ENCODE peak calls at places on chromosomes 13 and 19, in ten cellular contexts. P is CD8-positive, alpha-beta memory T cell; F is heart right ventricle; W is lung; E is endothelial cell of umbilical vein; Q is thoracic aorta; B is neural progenitor cell; V is CD4-positive, alpha-beta memory T cell; C is BJ; T is ascending aorta. R is an unnamed sample. For H3K36me3 and H3K27me3, the result is how much of the 10 kb centered on the place peaks cover.

GRCh38 chr13:95164830-95165229 is 136.4 kb downstream of the ABCC4 start:
- DNase-seq in P (no peak), F (no peak), W (no peak), E (no peak), Q (no peak), B (no peak), V (no peak), C (no peak), T (no peak), R (no peak)

GRCh38 chr19:3365447-3366103 is 808 bp upstream of the NFIC start:
- DNase-seq in P (no peak), F (peak), W (no peak), E (no peak), Q (no peak), B (no peak), V (no peak), C (no peak), T (peak), R (peak)

GRCh38 chr13:98584668-98585397 is 7.9 kb upstream of the STK24 start:
- DNase-seq in P (no peak), F (no peak), W (no peak), E (no peak), Q (no peak), B (no peak), V (no peak), C (no peak), T (no peak), R (no peak)

GRCh38 chr13:77511552-77511951 is 24.0 kb upstream of the SCEL start:
- DNase-seq in P (no peak), F (no peak), W (no peak), E (peak), Q (no peak), B (no peak), V (no peak), C (no peak), T (no peak), R (no peak)

GRCh38 chr19:48415869-48416268 is 22.4 kb downstream of the GRIN2D start:
- DNase-seq in P (no peak), F (no peak), W (no peak), E (no peak), Q (no peak), B (no peak), V (no peak), C (no peak), T (no peak), R (no peak)

GRCh38 chr19:39351537-39352037 is 9.4 kb downstream of the SAMD4B start:
- DNase-seq in P (no peak), F (no peak), W (no peak), E (no peak), Q (no peak), B (no peak), V (no peak), C (no peak), T (no peak), R (no peak)

GRCh38 chr19:17049711-17050280 is 23.2 kb upstream of the CPAMD8 start:
- DNase-seq in P (no peak), F (no peak), W (no peak), E (peak), Q (no peak), B (no peak), V (no peak), C (no peak), T (no peak), R (no peak)

GRCh38 chr13:78881054-78881453 is 222.1 kb upstream of the OBI1 start:
- DNase-seq in P (no peak), F (no peak), W (no peak), E (no peak), Q (no peak), B (no peak), V (no peak), C (no peak), T (no peak), R (no peak)

GRCh38 chr13:21762512-21762911 is 91.6 kb downstream of the FGF9 start:
- DNase-seq in P (no peak), F (no peak), W (no peak), E (no peak), Q (no peak), B (no peak), V (no peak), C (no peak), T (no peak), R (no peak)

GRCh38 chr19:38845374-38846024 is 4.3 kb downstream of the HNRNPL start:
- DNase-seq in P (no peak), F (no peak), W (no peak), E (no peak), Q (no peak), B (no peak), V (no peak), C (no peak), T (no peak), R (no peak)

GRCh38 chr19:35975608-35976214 is 19.3 kb upstream of the SDHAF1 start:
- DNase-seq in P (no peak), F (no peak), W (no peak), E (peak), Q (no peak), B (peak), V (no peak), C (no peak), T (no peak), R (no peak)

GRCh38 chr13:35057858-35058257 is 115.8 kb downstream of the NBEA start:
- DNase-seq in P (no peak), F (no peak), W (no peak), E (no peak), Q (no peak), B (no peak), V (no peak), C (no peak), T (no peak), R (no peak)

GRCh38 chr19:55056827-55057226 is 6.1 kb downstream of the RDH13 start:
- DNase-seq in P (no peak), F (no peak), W (no peak), E (no peak), Q (no peak), B (no peak), V (no peak), C (no peak), T (no peak), R (no peak)

GRCh38 chr13:43285891-43286602 is 262.7 kb downstream of the DNAJC15 start:
- DNase-seq in P (no peak), F (no peak), W (no peak), E (no peak), Q (no peak), B (peak), V (no peak), C (no peak), T (no peak), R (no peak)

GRCh38 chr13:26544707-26545106 is 12.8 kb upstream of the WASF3 start:
- DNase-seq in P (no peak), F (no peak), W (no peak), E (no peak), Q (no peak), B (no peak), V (no peak), C (no peak), T (no peak), R (no peak)

GRCh38 chr13:23534090-23534489 is 36.1 kb upstream of the TNFRSF19 start:
- DNase-seq in P (no peak), F (no peak), W (no peak), E (no peak), Q (no peak), B (no peak), V (no peak), C (no peak), T (no peak), R (no peak)

GRCh38 chr19:16285769-16286564 is 38.7 kb upstream of the KLF2 start:
- DNase-seq in P (no peak), F (peak), W (no peak), E (no peak), Q (peak), B (peak), V (no peak), C (no peak), T (peak), R (no peak)

DNA sequence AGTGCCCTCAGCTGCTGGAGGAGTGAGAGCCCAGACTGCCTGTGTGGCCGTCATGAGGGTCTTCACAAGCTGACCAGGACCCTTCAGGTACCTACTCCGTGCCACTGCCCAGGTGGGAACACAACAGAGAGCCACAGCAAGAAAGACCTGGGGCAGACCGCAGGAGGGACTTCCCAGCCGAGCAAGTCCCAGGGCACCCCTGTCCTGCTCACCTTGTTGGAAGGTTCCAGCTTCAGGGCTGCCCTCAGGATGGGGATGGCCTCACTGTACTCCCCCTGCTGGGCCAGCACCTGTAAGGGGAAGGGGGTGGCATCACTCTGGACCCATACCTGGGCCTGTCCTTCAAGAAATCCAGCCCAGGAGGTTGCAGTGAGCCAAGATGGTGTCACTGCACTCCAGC is 10.3 kb downstream of the FKBP8 start:
- DNase-seq in P (no peak), F (no peak), W (no peak), E (no peak), Q (no peak), B (no peak), V (no peak), C (no peak), T (no peak), R (no peak)
- H3K36me3 ChIP-seq in P (under half), F (under half), W (under half), E (under half), Q (under half), B (under half), V (under half), C (under half), T (half or more), R (under half)

DNA sequence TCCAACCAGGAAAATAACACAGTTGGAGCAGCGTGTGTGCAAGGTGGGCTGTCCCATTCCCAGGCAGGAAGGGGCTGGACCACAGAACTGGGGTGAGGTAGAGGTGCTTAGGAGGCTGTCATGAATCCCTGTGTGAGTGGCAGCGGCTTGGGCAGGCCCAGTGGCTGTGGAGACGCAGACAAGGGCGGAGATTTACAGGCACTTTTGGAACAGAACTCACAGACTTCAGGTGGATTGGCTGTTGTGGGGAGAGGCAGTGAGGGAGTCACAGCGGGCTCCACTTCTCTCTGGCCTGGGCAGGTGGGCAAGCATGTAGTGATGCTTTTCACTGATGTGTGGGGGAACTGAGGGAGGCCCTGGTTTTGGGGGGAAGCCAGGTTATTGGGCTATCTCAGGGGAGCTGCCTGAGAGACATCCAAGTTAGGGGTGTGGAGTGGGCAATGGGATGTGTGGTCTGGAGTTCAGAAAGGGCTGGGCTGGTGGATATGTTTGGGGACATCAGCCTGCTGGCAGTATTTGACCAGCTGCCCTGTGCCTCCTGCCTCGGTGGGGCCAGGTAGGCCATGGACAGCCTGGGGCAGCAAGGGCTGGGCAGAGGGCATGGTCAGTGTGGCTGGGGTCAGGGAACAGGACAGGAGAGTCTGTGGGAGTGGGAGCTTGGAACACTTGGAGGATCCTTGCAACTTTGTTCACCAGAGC is 27.0 kb upstream of the ZNF492 start:
- DNase-seq in P (no peak), F (no peak), W (peak), E (no peak), Q (no peak), B (no peak), V (no peak), C (no peak), T (peak), R (no peak)
- H3K4me3 ChIP-seq in P (no peak), F (no peak), W (no peak), E (no peak), Q (no peak), B (no peak), V (no peak), C (no peak), T (no peak), R (no peak)

DNA sequence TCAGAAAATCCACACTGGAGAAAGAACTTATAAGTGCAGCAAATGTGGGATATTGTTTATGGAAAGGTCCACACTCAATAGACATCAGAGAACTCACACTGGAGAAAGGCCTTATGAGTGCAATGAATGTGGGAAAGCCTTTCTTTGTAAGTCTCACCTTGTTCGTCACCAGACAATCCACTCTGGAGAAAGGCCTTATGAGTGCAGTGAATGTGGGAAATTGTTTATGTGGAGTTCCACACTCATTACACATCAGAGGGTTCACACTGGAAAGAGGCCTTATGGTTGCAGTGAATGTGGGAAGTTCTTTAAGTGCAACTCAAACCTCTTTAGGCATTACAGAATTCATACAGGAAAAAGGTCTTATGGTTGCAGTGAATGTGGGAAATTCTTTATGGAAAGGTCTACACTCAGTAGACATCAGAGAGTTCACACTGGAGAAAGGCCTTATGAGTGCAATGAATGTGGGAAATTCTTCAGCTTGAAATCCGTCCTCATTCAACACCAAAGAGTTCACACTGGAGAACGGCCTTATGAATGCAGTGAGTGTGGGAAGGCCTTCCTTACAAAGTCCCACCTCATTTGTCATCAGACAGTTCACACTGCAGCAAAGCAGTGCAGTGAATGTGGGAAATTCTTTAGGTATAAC is 12.0 kb upstream of the ZNF548 start:
- DNase-seq in P (no peak), F (no peak), W (no peak), E (no peak), Q (no peak), B (no peak), V (no peak), C (no peak), T (no peak), R (no peak)
- H3K27me3 ChIP-seq in P (under half), F (under half), W (under half), E (under half), Q (under half), B (under half), V (under half), C (under half), T (under half), R (under half)

GRCh38 chr13:110809871-110810486 is 96.5 kb downstream of the ING1 start:
- DNase-seq in P (no peak), F (no peak), W (no peak), E (no peak), Q (no peak), B (no peak), V (no peak), C (no peak), T (no peak), R (no peak)
- H3K36me3 ChIP-seq in P (under half), F (under half), W (under half), E (under half), Q (under half), B (under half), V (under half), C (under half), T (under half), R (under half)